ENCODE peak calls at places on chromosome 5, in four cellular contexts. R is T-helper 1 cell; I is uterus; L is activated CD8-positive, alpha-beta memory T cell treated with anti-CD3 and anti-CD28 coated beads for 1 hour. C is an unnamed sample.

GRCh38 chr5:110218994-110219393 is 507.5 kb downstream of the TMEM232 start:
- DNase-seq in R (no peak), I (no peak), L (no peak), C (no peak)

GRCh38 chr5:44774279-44774880 is 34.4 kb upstream of the MRPS30 start:
- DNase-seq in R (no peak), I (no peak), L (no peak), C (no peak)

GRCh38 chr5:113378960-113379541 is 55.7 kb downstream of the TSSK1B start:
- DNase-seq in R (peak; percentile 18), I (peak; percentile 18), L (peak; percentile 22), C (no peak)

GRCh38 chr5:163760498-163760897 is 255.1 kb downstream of the MAT2B start:
- DNase-seq in R (no peak), I (no peak), L (no peak), C (no peak)

GRCh38 chr5:95631265-95631957 is 11.5 kb downstream of the GPR150 start:
- DNase-seq in R (no peak), I (no peak), L (no peak), C (no peak)

GRCh38 chr5:55634204-55634785 is 77.8 kb downstream of the SLC38A9 start:
- DNase-seq in R (no peak), I (no peak), L (no peak), C (no peak)

GRCh38 chr5:14295610-14296009 is 152.5 kb downstream of the TRIO start:
- DNase-seq in R (no peak), I (no peak), L (no peak), C (no peak)

GRCh38 chr5:63805151-63805550 is 157.1 kb downstream of the HTR1A start:
- DNase-seq in R (no peak), I (no peak), L (no peak), C (no peak)

GRCh38 chr5:168187599-168187998 is 103.8 kb upstream of the WWC1 start:
- DNase-seq in R (no peak), I (no peak), L (no peak), C (no peak)

GRCh38 chr5:154487541-154487940 is 9.5 kb upstream of the HAND1 start:
- DNase-seq in R (no peak), I (no peak), L (no peak), C (no peak)

GRCh38 chr5:126460459-126460858 is 37.2 kb downstream of the GRAMD2B start:
- DNase-seq in R (no peak), I (no peak), L (no peak), C (no peak)

GRCh38 chr5:107469064-107469463 is 201.7 kb downstream of the EFNA5 start:
- DNase-seq in R (no peak), I (no peak), L (no peak), C (no peak)

GRCh38 chr5:13859285-13859684 is 85.2 kb downstream of the DNAH5 start:
- DNase-seq in R (no peak), I (no peak), L (no peak), C (no peak)

GRCh38 chr5:371811-372555 is 50.5 kb downstream of the AHRR start:
- DNase-seq in R (no peak), I (no peak), L (no peak), C (no peak)

GRCh38 chr5:150257424-150257823 is 32.1 kb downstream of the CAMK2A start:
- DNase-seq in R (no peak), I (no peak), L (no peak), C (no peak)

GRCh38 chr5:10364186-10364689 is 10.7 kb downstream of the MARCHF6 start:
- DNase-seq in R (no peak), I (no peak), L (no peak), C (no peak)

GRCh38 chr5:179836225-179837019 is 15.7 kb downstream of the SQSTM1 start:
- DNase-seq in R (peak; percentile 56), I (no peak), L (peak; percentile 41), C (no peak)

GRCh38 chr5:13503017-13503416 is 441.5 kb downstream of the DNAH5 start:
- DNase-seq in R (no peak), I (no peak), L (no peak), C (no peak)

GRCh38 chr5:139141841-139142240 is 56.3 kb downstream of the SIL1 start:
- DNase-seq in R (no peak), I (peak; percentile 60), L (no peak), C (no peak)

GRCh38 chr5:139709587-139710369 is 61.6 kb downstream of the CXXC5 start:
- DNase-seq in R (no peak), I (no peak), L (no peak), C (no peak)

GRCh38 chr5:24059006-24059405 is 551.6 kb downstream of the PRDM9 start:
- DNase-seq in R (no peak), I (no peak), L (no peak), C (no peak)

GRCh38 chr5:95846554-95847260 is 24.2 kb upstream of the GLRX start:
- DNase-seq in R (peak; percentile 49), I (peak; percentile 68), L (peak; percentile 44), C (no peak)

GRCh38 chr5:156475831-156476551 is 149.0 kb downstream of the SGCD start:
- DNase-seq in R (no peak), I (peak; percentile 58), L (no peak), C (no peak)

GRCh38 chr5:41083306-41083705 is 12.2 kb upstream of the MROH2B start:
- DNase-seq in R (no peak), I (no peak), L (no peak), C (no peak)

GRCh38 chr5:58891072-58891970 is 308.4 kb downstream of the RAB3C start:
- DNase-seq in R (peak; percentile 21), I (peak; percentile 78), L (peak; percentile 41), C (no peak)

GRCh38 chr5:91636351-91636750 is 253.2 kb upstream of the ARRDC3 start:
- DNase-seq in R (no peak), I (no peak), L (no peak), C (no peak)

C was measured in esophagus squamous epithelium.